ENCODE peak calls at places on chromosome 6, in five cellular contexts. O is BE2C; S is adipocyte; G is CD8-positive, alpha-beta T cell; X is suprapubic skin. J is an unnamed sample.
A peak's percentile ranks its signal among the peaks of the same experiment; 100 is the strongest.

GRCh38 chr6:149566372-149567193 is at the start of gene GINM1:
- DNase-seq in O (peak; percentile 58), S (peak; percentile 70), X (peak; percentile 76), G (peak; percentile 50), J (peak; percentile 78)

GRCh38 chr6:146388736-146389364 is 154.8 kb upstream of the RAB32 start:
- DNase-seq in O (no peak), S (no peak), G (no peak), X (no peak), J (no peak)

GRCh38 chr6:37298958-37299357 is 41.0 kb upstream of the TMEM217 start:
- DNase-seq in S (no peak), G (no peak), O (no peak), X (no peak), J (no peak)

GRCh38 chr6:163563303-163563702 is 148.8 kb downstream of the QKI start:
- DNase-seq in S (no peak), G (no peak), O (no peak), X (no peak), J (no peak)

GRCh38 chr6:88165877-88166492 is at the start of gene CNR1:
- DNase-seq in X (no peak), O (peak; percentile 39), S (peak; percentile 57), G (no peak), J (peak; percentile 71)

GRCh38 chr6:161232001-161232400 is 41.9 kb downstream of the AGPAT4 start:
- DNase-seq in O (no peak), S (no peak), X (no peak), G (no peak), J (no peak)

GRCh38 chr6:154605207-154605877 is 94.9 kb upstream of the CNKSR3 start:
- DNase-seq in G (no peak), X (no peak), O (no peak), S (no peak), J (no peak)

GRCh38 chr6:82645536-82646230 is 282.1 kb downstream of the TPBG start:
- DNase-seq in X (no peak), G (no peak), O (no peak), S (no peak), J (no peak)

GRCh38 chr6:64280569-64280968 is 645.0 kb downstream of the PHF3 start:
- DNase-seq in G (no peak), O (peak; percentile 55), S (peak; percentile 14), X (no peak), J (no peak)

GRCh38 chr6:160249687-160250086 is 8.9 kb downstream of the SLC22A2 start:
- DNase-seq in O (no peak), X (no peak), G (no peak), S (no peak), J (no peak)

GRCh38 chr6:82691997-82692396 is 328.4 kb downstream of the TPBG start:
- DNase-seq in X (no peak), S (no peak), G (no peak), O (no peak), J (no peak)

GRCh38 chr6:39684790-39685485 is 40.3 kb downstream of the KIF6 start:
- DNase-seq in X (no peak), G (no peak), O (no peak), S (no peak), J (no peak)

GRCh38 chr6:38779310-38780062 is 64.4 kb downstream of the DNAH8 start:
- DNase-seq in O (no peak), G (no peak), X (no peak), S (no peak), J (no peak)

GRCh38 chr6:42396720-42397119 is 55.0 kb downstream of the TRERF1 start:
- DNase-seq in S (no peak), O (no peak), G (no peak), X (no peak), J (no peak)

GRCh38 chr6:33830635-33831240 is 26.9 kb upstream of the MLN start:
- DNase-seq in O (no peak), G (no peak), X (no peak), S (no peak), J (no peak)

GRCh38 chr6:66369407-66369806 is 662.4 kb upstream of the EYS start:
- DNase-seq in S (no peak), G (no peak), X (no peak), O (no peak), J (no peak)

GRCh38 chr6:44269168-44269920 is 906 bp upstream of the TMEM151B start:
- DNase-seq in O (no peak), S (no peak), X (no peak), G (no peak), J (no peak)

GRCh38 chr6:14274552-14275492 is 157.2 kb downstream of the CD83 start:
- DNase-seq in O (no peak), G (no peak), S (no peak), X (peak; percentile 65), J (no peak)
- H3K4me1 ChIP-seq in O (no peaks in the 10 kb centered on the region), G (peaks cover 59% of the 10 kb centered on the region), S (peaks cover 4% of the 10 kb centered on the region), X (peaks cover 52% of the 10 kb centered on the region), J (peaks cover 17% of the 10 kb centered on the region)

DNA sequence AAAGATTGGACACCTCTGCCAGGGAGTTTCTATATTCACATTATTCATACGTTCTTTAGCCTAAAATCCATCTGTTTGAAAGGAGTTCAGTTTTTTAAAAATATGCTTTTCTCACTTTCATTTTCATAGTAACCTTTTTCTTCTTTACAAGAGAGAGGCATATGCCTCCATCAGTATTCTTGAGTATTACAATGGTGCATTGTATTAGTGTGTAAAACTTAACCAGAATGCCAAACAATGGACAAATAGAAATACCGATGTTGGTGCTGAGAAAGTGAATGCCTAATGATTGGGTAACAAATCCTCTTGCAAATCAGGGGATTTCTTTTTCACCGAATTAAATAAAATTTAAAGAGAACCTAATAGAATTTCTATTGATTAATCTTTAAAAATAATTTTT is 163.2 kb upstream of the LAMA2 start:
- DNase-seq in G (no peak), X (no peak), S (no peak), O (no peak), J (no peak)
- H3K4me1 ChIP-seq in G (no peaks in the 10 kb centered on the region), X (no peaks in the 10 kb centered on the region), S (peaks cover 8% of the 10 kb centered on the region), O (no peaks in the 10 kb centered on the region), J (no peaks in the 10 kb centered on the region)

DNA sequence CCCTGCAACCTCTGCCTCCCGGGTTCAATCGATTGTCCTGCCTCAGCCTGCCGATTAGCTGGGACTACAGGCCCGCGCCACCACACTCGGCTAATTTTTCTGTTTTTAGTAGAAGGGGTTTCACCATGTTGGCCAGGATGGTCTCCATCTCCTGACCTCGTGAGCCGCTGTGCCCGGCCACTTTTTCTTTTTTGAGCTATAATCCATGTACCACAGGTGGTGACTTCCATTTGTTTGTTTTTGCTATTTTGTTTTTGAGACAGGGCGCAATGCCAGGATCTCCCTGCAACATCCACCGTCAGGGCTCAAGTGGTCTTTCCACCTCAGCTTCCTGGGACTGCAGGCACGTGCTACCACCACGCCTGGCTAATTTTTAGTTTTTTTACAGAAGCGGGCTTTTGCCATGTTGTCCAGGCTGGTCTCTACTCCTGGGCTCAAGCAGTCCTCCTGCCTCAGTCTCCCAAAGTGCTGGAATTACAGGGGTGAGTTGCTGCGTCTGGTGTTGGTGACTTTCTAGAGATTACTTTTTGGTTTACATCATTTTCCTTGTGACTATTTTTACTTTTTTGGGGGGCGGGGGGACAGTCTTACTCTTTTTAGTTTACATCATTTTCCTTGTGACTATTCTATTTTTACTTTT is 8.6 kb downstream of the HSPA1B start:
- DNase-seq in S (no peak), G (no peak), X (no peak), O (no peak), J (no peak)
- H3K4me1 ChIP-seq in S (peaks cover 35% of the 10 kb centered on the region), G (peaks cover 38% of the 10 kb centered on the region), X (peaks cover 64% of the 10 kb centered on the region), O (no peaks in the 10 kb centered on the region), J (peaks cover 46% of the 10 kb centered on the region)

GRCh38 chr6:106536863-106537262 is 92.4 kb downstream of the RTN4IP1 start:
- DNase-seq in O (no peak), G (no peak), S (no peak), X (no peak), J (no peak)

GRCh38 chr6:106533079-106533478 is 96.2 kb downstream of the RTN4IP1 start:
- DNase-seq in S (no peak), O (no peak), X (no peak), G (no peak), J (no peak)

GRCh38 chr6:106534564-106534982 is 94.7 kb downstream of the RTN4IP1 start:
- DNase-seq in O (no peak), S (no peak), X (no peak), G (no peak), J (no peak)

GRCh38 chr6:106536357-106536756 is 92.9 kb downstream of the RTN4IP1 start:
- DNase-seq in G (no peak), O (no peak), S (no peak), X (no peak), J (no peak)

GRCh38 chr6:106535012-106535411 is 94.3 kb downstream of the RTN4IP1 start:
- DNase-seq in X (no peak), S (no peak), O (no peak), G (no peak), J (no peak)
- H3K4me1 ChIP-seq in X (peaks cover 3% of the 10 kb centered on the region), S (peaks cover 23% of the 10 kb centered on the region), O (no peaks in the 10 kb centered on the region), G (peaks cover 32% of the 10 kb centered on the region), J (no peaks in the 10 kb centered on the region)